ENCODE peak calls at places on chromosome 1, in ten cellular contexts. One of them, this sample, is unnamed.

GRCh38 chr1:55827350-55827749 is 612.2 kb upstream of the USP24 start:
- DNase-seq in right lobe of liver: no peak
- DNase-seq in upper lobe of right lung: no peak
- DNase-seq in stromal cell of bone marrow: peak; percentile 88
- DNase-seq in C1 segment of cervical spinal cord: no peak
- DNase-seq in psoas muscle: no peak
- DNase-seq in substantia nigra: no peak
- DNase-seq in LoVo: no peak
- DNase-seq in NCI-H1048: no peak
- DNase-seq in stimulated activated CD8-positive, alpha-beta memory T cell treated with anti-CD3 and anti-CD28 coated beads, Interleukin-4, amount 100 ng/mL, for 24 hours: no peak
- DNase-seq in this sample: no peak

GRCh38 chr1:173536254-173536653 is 59.1 kb downstream of the PRDX6 start:
- DNase-seq in right lobe of liver: no peak
- DNase-seq in upper lobe of right lung: no peak
- DNase-seq in stromal cell of bone marrow: no peak
- DNase-seq in C1 segment of cervical spinal cord: no peak
- DNase-seq in psoas muscle: no peak
- DNase-seq in substantia nigra: no peak
- DNase-seq in LoVo: no peak
- DNase-seq in NCI-H1048: no peak
- DNase-seq in stimulated activated CD8-positive, alpha-beta memory T cell treated with anti-CD3 and anti-CD28 coated beads, Interleukin-4, amount 100 ng/mL, for 24 hours: no peak
- DNase-seq in this sample: no peak

GRCh38 chr1:84060781-84061180 is 61.8 kb upstream of the TTLL7 start:
- DNase-seq in right lobe of liver: no peak
- DNase-seq in upper lobe of right lung: no peak
- DNase-seq in stromal cell of bone marrow: no peak
- DNase-seq in C1 segment of cervical spinal cord: no peak
- DNase-seq in psoas muscle: no peak
- DNase-seq in substantia nigra: no peak
- DNase-seq in LoVo: no peak
- DNase-seq in NCI-H1048: no peak
- DNase-seq in stimulated activated CD8-positive, alpha-beta memory T cell treated with anti-CD3 and anti-CD28 coated beads, Interleukin-4, amount 100 ng/mL, for 24 hours: no peak
- DNase-seq in this sample: no peak

GRCh38 chr1:150146853-150147542 is 2.7 kb upstream of the PLEKHO1 start:
- DNase-seq in right lobe of liver: no peak
- DNase-seq in upper lobe of right lung: no peak
- DNase-seq in stromal cell of bone marrow: no peak
- DNase-seq in C1 segment of cervical spinal cord: no peak
- DNase-seq in psoas muscle: no peak
- DNase-seq in substantia nigra: no peak
- DNase-seq in LoVo: no peak
- DNase-seq in NCI-H1048: no peak
- DNase-seq in stimulated activated CD8-positive, alpha-beta memory T cell treated with anti-CD3 and anti-CD28 coated beads, Interleukin-4, amount 100 ng/mL, for 24 hours: no peak
- DNase-seq in this sample: no peak

GRCh38 chr1:42211224-42211623 is 46.7 kb upstream of the GUCA2A start:
- DNase-seq in right lobe of liver: no peak
- DNase-seq in upper lobe of right lung: no peak
- DNase-seq in stromal cell of bone marrow: no peak
- DNase-seq in C1 segment of cervical spinal cord: no peak
- DNase-seq in psoas muscle: no peak
- DNase-seq in substantia nigra: no peak
- DNase-seq in LoVo: no peak
- DNase-seq in NCI-H1048: no peak
- DNase-seq in stimulated activated CD8-positive, alpha-beta memory T cell treated with anti-CD3 and anti-CD28 coated beads, Interleukin-4, amount 100 ng/mL, for 24 hours: no peak
- DNase-seq in this sample: no peak

GRCh38 chr1:77316006-77316405 is 34.2 kb downstream of the AK5 start:
- DNase-seq in right lobe of liver: no peak
- DNase-seq in upper lobe of right lung: no peak
- DNase-seq in stromal cell of bone marrow: no peak
- DNase-seq in C1 segment of cervical spinal cord: no peak
- DNase-seq in psoas muscle: no peak
- DNase-seq in substantia nigra: no peak
- DNase-seq in LoVo: no peak
- DNase-seq in NCI-H1048: no peak
- DNase-seq in stimulated activated CD8-positive, alpha-beta memory T cell treated with anti-CD3 and anti-CD28 coated beads, Interleukin-4, amount 100 ng/mL, for 24 hours: no peak
- DNase-seq in this sample: no peak

GRCh38 chr1:119771016-119771415 is 2.3 kb upstream of the HMGCS2 start:
- DNase-seq in right lobe of liver: no peak
- DNase-seq in upper lobe of right lung: no peak
- DNase-seq in stromal cell of bone marrow: no peak
- DNase-seq in C1 segment of cervical spinal cord: no peak
- DNase-seq in psoas muscle: no peak
- DNase-seq in substantia nigra: no peak
- DNase-seq in LoVo: no peak
- DNase-seq in NCI-H1048: no peak
- DNase-seq in stimulated activated CD8-positive, alpha-beta memory T cell treated with anti-CD3 and anti-CD28 coated beads, Interleukin-4, amount 100 ng/mL, for 24 hours: no peak
- DNase-seq in this sample: no peak

GRCh38 chr1:3315991-3316943 is 138.2 kb upstream of the ARHGEF16 start:
- DNase-seq in right lobe of liver: no peak
- DNase-seq in upper lobe of right lung: no peak
- DNase-seq in stromal cell of bone marrow: no peak
- DNase-seq in C1 segment of cervical spinal cord: no peak
- DNase-seq in psoas muscle: no peak
- DNase-seq in substantia nigra: no peak
- DNase-seq in LoVo: no peak
- DNase-seq in NCI-H1048: no peak
- DNase-seq in stimulated activated CD8-positive, alpha-beta memory T cell treated with anti-CD3 and anti-CD28 coated beads, Interleukin-4, amount 100 ng/mL, for 24 hours: no peak
- DNase-seq in this sample: no peak

GRCh38 chr1:67614511-67614934 is 70.5 kb upstream of the GADD45A start:
- DNase-seq in right lobe of liver: no peak
- DNase-seq in upper lobe of right lung: no peak
- DNase-seq in stromal cell of bone marrow: no peak
- DNase-seq in C1 segment of cervical spinal cord: no peak
- DNase-seq in psoas muscle: no peak
- DNase-seq in substantia nigra: no peak
- DNase-seq in LoVo: no peak
- DNase-seq in NCI-H1048: no peak
- DNase-seq in stimulated activated CD8-positive, alpha-beta memory T cell treated with anti-CD3 and anti-CD28 coated beads, Interleukin-4, amount 100 ng/mL, for 24 hours: no peak
- DNase-seq in this sample: no peak

GRCh38 chr1:169395956-169396355 is 28.0 kb downstream of the BLZF1 start:
- DNase-seq in right lobe of liver: no peak
- DNase-seq in upper lobe of right lung: no peak
- DNase-seq in stromal cell of bone marrow: no peak
- DNase-seq in C1 segment of cervical spinal cord: no peak
- DNase-seq in psoas muscle: no peak
- DNase-seq in substantia nigra: no peak
- DNase-seq in LoVo: no peak
- DNase-seq in NCI-H1048: no peak
- DNase-seq in stimulated activated CD8-positive, alpha-beta memory T cell treated with anti-CD3 and anti-CD28 coated beads, Interleukin-4, amount 100 ng/mL, for 24 hours: no peak
- DNase-seq in this sample: no peak

GRCh38 chr1:90347366-90347765 is 352.5 kb downstream of the ZNF326 start:
- DNase-seq in right lobe of liver: no peak
- DNase-seq in upper lobe of right lung: peak; percentile 69
- DNase-seq in stromal cell of bone marrow: no peak
- DNase-seq in C1 segment of cervical spinal cord: no peak
- DNase-seq in psoas muscle: no peak
- DNase-seq in substantia nigra: no peak
- DNase-seq in LoVo: no peak
- DNase-seq in NCI-H1048: no peak
- DNase-seq in stimulated activated CD8-positive, alpha-beta memory T cell treated with anti-CD3 and anti-CD28 coated beads, Interleukin-4, amount 100 ng/mL, for 24 hours: no peak
- DNase-seq in this sample: no peak